ENCODE peak calls at places on chromosomes 16 and 17, in eight cellular contexts. I is AG09319, J is GM13977, C is AG09309, X is fibroblast of lung, G is nephron progenitor cell, N is upper lobe of right lung, P is thoracic aorta. M is an unnamed sample.
A peak's percentile ranks its signal among the peaks of the same experiment; 100 is the strongest.

GRCh38 chr16:81745704-81746558 is 33.2 kb upstream of the PLCG2 start:
- DNase-seq in I (no peak), J (peak; percentile 80), C (no peak), X (peak; percentile 60), G (peak; percentile 62), N (peak; percentile 85), P (no peak), M (no peak)

GRCh38 chr17:79943354-79944241 is 92.1 kb downstream of the TBC1D16 start:
- DNase-seq in I (no peak), J (no peak), C (no peak), X (no peak), G (peak; percentile 5), N (peak; percentile 39), P (no peak), M (no peak)

GRCh38 chr16:69193860-69194259 is 6.9 kb downstream of the SNTB2 start:
- DNase-seq in I (no peak), J (no peak), C (no peak), X (peak; percentile 59), G (no peak), N (no peak), P (no peak), M (no peak)

GRCh38 chr17:42521666-42522262 is 14.3 kb upstream of the NAGLU start:
- DNase-seq in I (no peak), J (no peak), C (no peak), X (peak; percentile 47), G (no peak), N (no peak), P (no peak), M (no peak)

GRCh38 chr17:5877948-5878347 is 192.2 kb upstream of the WSCD1 start:
- DNase-seq in I (no peak), J (no peak), C (no peak), X (no peak), G (no peak), N (no peak), P (peak; percentile 16), M (no peak)

GRCh38 chr17:76071497-76072148 is 694 bp downstream of the SRP68 start:
- DNase-seq in I (no peak), J (peak; percentile 76), C (no peak), X (no peak), G (no peak), N (peak; percentile 65), P (no peak), M (no peak)

GRCh38 chr16:58280146-58280845 is 14.5 kb downstream of the PRSS54 start:
- DNase-seq in I (no peak), J (no peak), C (no peak), X (no peak), G (no peak), N (no peak), P (no peak), M (no peak)

GRCh38 chr17:81418710-81419332 is 23.6 kb downstream of the BAHCC1 start:
- DNase-seq in I (no peak), J (no peak), C (no peak), X (peak; percentile 53), G (no peak), N (no peak), P (no peak), M (no peak)

GRCh38 chr16:30382398-30383015 is at the start of gene SEPTIN1:
- DNase-seq in I (no peak), J (peak; percentile 72), C (no peak), X (no peak), G (no peak), N (no peak), P (no peak), M (no peak)

GRCh38 chr17:61161615-61162134 is 238.0 kb upstream of the TBX2 start:
- DNase-seq in I (no peak), J (no peak), C (no peak), X (no peak), G (peak; percentile 15), N (no peak), P (no peak), M (no peak)

GRCh38 chr17:27986805-27987684 is 55.4 kb upstream of the NLK start:
- DNase-seq in I (no peak), J (no peak), C (no peak), X (no peak), G (no peak), N (no peak), P (no peak), M (no peak)

GRCh38 chr17:57553991-57554825 is 190.9 kb downstream of the CCDC182 start:
- DNase-seq in I (no peak), J (no peak), C (no peak), X (peak; percentile 58), G (peak; percentile 61), N (no peak), P (no peak), M (no peak)

GRCh38 chr16:56812884-56813283 is 52.1 kb upstream of the SLC12A3 start:
- DNase-seq in I (no peak), J (no peak), C (no peak), X (peak; percentile 50), G (no peak), N (no peak), P (no peak), M (no peak)

GRCh38 chr16:2386990-2387389 is 42.3 kb upstream of the CCNF start:
- DNase-seq in I (no peak), J (no peak), C (no peak), X (no peak), G (no peak), N (no peak), P (no peak), M (no peak)

GRCh38 chr17:33447090-33447489 is 154.0 kb upstream of the ASIC2 start:
- DNase-seq in I (no peak), J (no peak), C (no peak), X (no peak), G (no peak), N (no peak), P (no peak), M (no peak)

GRCh38 chr17:77285594-77286390 is 145.0 kb downstream of the SEC14L1 start:
- DNase-seq in I (no peak), J (no peak), C (peak; percentile 85), X (peak; percentile 86), G (no peak), N (peak; percentile 94), P (peak; percentile 25), M (peak; percentile 79)

DNA sequence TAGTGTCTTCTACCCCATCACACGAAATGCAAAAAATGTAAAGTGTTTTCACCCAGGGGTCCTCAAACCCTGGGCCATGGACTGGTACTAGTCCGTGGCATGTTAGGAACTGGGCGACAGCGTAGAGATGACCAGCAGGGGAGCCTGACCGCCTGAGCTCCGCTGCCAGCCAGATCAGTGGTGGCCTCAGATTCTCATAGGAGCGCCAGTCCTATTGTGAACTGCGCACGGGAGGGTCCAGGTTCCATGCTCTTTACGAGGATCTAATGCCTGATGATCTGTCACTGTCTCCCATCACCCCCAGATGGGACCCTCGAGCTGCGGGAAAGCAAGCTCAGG is 4.5 kb downstream of the SCARF1 start:
- DNase-seq in I (no peak), J (no peak), C (no peak), X (no peak), G (no peak), N (no peak), P (no peak), M (no peak)
- TF ChIP-seq CTCF in I (no peak), J (no peak), C (no peak), X (no peak), G (no peak), N (no peak), P (no peak), M (no peak)

GRCh38 chr17:55303008-55303493 is 38.3 kb downstream of the HLF start:
- DNase-seq in I (no peak), J (no peak), C (no peak), X (no peak), G (no peak), N (no peak), P (no peak), M (no peak)

GRCh38 chr17:55304171-55304859 is 39.6 kb downstream of the HLF start:
- DNase-seq in I (no peak), J (no peak), C (no peak), X (no peak), G (no peak), N (no peak), P (no peak), M (no peak)

GRCh38 chr17:55305321-55306087 is 40.7 kb downstream of the HLF start:
- DNase-seq in I (no peak), J (no peak), C (no peak), X (no peak), G (no peak), N (no peak), P (no peak), M (no peak)

GRCh38 chr17:55302407-55302787 is 37.6 kb downstream of the HLF start:
- DNase-seq in I (no peak), J (no peak), C (no peak), X (no peak), G (no peak), N (no peak), P (no peak), M (no peak)

DNA sequence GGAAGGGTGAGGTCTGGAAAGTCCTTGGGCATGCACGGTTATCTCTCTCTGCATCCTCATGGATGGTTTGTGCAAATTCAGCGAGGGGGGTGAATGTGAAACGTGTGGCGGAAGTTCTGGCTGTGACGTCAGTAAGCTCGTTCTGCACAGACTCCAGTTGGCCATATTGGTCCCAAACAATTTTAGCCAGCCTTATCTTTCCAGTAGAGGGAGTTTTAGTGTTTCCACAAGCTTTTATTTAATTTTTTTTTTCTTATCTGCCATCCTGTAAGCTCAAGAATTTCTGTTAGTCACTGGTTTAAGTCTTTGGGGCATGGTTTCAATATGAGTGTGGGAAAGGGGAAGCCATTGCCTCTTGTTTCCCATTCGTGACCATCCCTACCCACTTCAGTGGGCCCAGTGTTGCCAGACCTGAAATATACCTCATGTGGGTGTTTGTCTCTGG is 39.0 kb downstream of the HLF start:
- DNase-seq in I (no peak), J (no peak), C (no peak), X (peak; percentile 15), G (no peak), N (no peak), P (no peak), M (no peak)
- TF ChIP-seq CTCF in I (peak; percentile 11), J (no peak), C (peak; percentile 1), X (no peak), G (no peak), N (no peak), P (no peak), M (no peak)

GRCh38 chr16:74224828-74225227 is 71.8 kb upstream of the PSMD7 start:
- DNase-seq in I (no peak), J (no peak), C (no peak), X (peak; percentile 51), G (no peak), N (no peak), P (no peak), M (peak; percentile 4)

GRCh38 chr16:74230126-74230525 is 66.5 kb upstream of the PSMD7 start:
- DNase-seq in I (no peak), J (no peak), C (no peak), X (no peak), G (no peak), N (no peak), P (no peak), M (no peak)

GRCh38 chr16:74225278-74225677 is 71.3 kb upstream of the PSMD7 start:
- DNase-seq in I (no peak), J (no peak), C (no peak), X (peak; percentile 42), G (no peak), N (no peak), P (no peak), M (no peak)

GRCh38 chr16:74226361-74226979 is 70.1 kb upstream of the PSMD7 start:
- DNase-seq in I (no peak), J (no peak), C (no peak), X (peak; percentile 74), G (no peak), N (no peak), P (no peak), M (no peak)
- TF ChIP-seq CTCF in I (peak; percentile 55), J (peak; percentile 33), C (peak; percentile 42), X (peak; percentile 41), G (peak; percentile 48), N (peak; percentile 42), P (peak; percentile 23), M (peak; percentile 42)

GRCh38 chr16:70417661-70418060 is 21.2 kb downstream of the ST3GAL2 start:
- DNase-seq in I (no peak), J (no peak), C (no peak), X (no peak), G (no peak), N (no peak), P (no peak), M (no peak)
- TF ChIP-seq CTCF in I (no peak), J (no peak), C (no peak), X (no peak), G (no peak), N (no peak), P (no peak), M (no peak)

M was measured in kidney epithelial cell.